ENCODE peak calls at places on chromosomes 6 and 20, in eight cellular contexts. One of them, this sample, is unnamed.

GRCh38 chr6:120198033-120198432 is 848.5 kb upstream of the MAN1A1 start:
- DNase-seq in head of caudate nucleus: no peak
- DNase-seq in AG09319: peak; percentile 2
- DNase-seq in kidney glomerular epithelial cell: no peak
- DNase-seq in HTR-8/SVneo: no peak
- DNase-seq in stimulated activated CD8-positive, alpha-beta memory T cell treated with anti-CD3 and anti-CD28 coated beads, Interleukin-12 subunit alpha, Interleukin-12 subunit beta, amount 100 ng/mL, for 4 hours: no peak
- DNase-seq in AG08395: peak; percentile 4
- DNase-seq in lower leg skin: no peak
- DNase-seq in this sample: no peak

GRCh38 chr20:6740096-6740495 is 27.4 kb upstream of the BMP2 start:
- DNase-seq in head of caudate nucleus: no peak
- DNase-seq in AG09319: no peak
- DNase-seq in kidney glomerular epithelial cell: peak; percentile 21
- DNase-seq in HTR-8/SVneo: no peak
- DNase-seq in stimulated activated CD8-positive, alpha-beta memory T cell treated with anti-CD3 and anti-CD28 coated beads, Interleukin-12 subunit alpha, Interleukin-12 subunit beta, amount 100 ng/mL, for 4 hours: no peak
- DNase-seq in AG08395: no peak
- DNase-seq in lower leg skin: no peak
- DNase-seq in this sample: no peak

GRCh38 chr20:47137231-47137865 is 219.2 kb downstream of the ZMYND8 start:
- DNase-seq in head of caudate nucleus: no peak
- DNase-seq in AG09319: no peak
- DNase-seq in kidney glomerular epithelial cell: no peak
- DNase-seq in HTR-8/SVneo: no peak
- DNase-seq in stimulated activated CD8-positive, alpha-beta memory T cell treated with anti-CD3 and anti-CD28 coated beads, Interleukin-12 subunit alpha, Interleukin-12 subunit beta, amount 100 ng/mL, for 4 hours: no peak
- DNase-seq in AG08395: peak; percentile 61
- DNase-seq in lower leg skin: no peak
- DNase-seq in this sample: no peak

GRCh38 chr6:52417675-52418111 is 2.4 kb upstream of the EFHC1 start:
- DNase-seq in head of caudate nucleus: no peak
- DNase-seq in AG09319: peak; percentile 74
- DNase-seq in kidney glomerular epithelial cell: peak; percentile 14
- DNase-seq in HTR-8/SVneo: no peak
- DNase-seq in stimulated activated CD8-positive, alpha-beta memory T cell treated with anti-CD3 and anti-CD28 coated beads, Interleukin-12 subunit alpha, Interleukin-12 subunit beta, amount 100 ng/mL, for 4 hours: no peak
- DNase-seq in AG08395: peak; percentile 77
- DNase-seq in lower leg skin: no peak
- DNase-seq in this sample: no peak

GRCh38 chr6:136791296-136792065 is 796 bp downstream of the MAP3K5 start:
- DNase-seq in head of caudate nucleus: peak; percentile 55
- DNase-seq in AG09319: peak; percentile 25
- DNase-seq in kidney glomerular epithelial cell: peak; percentile 63
- DNase-seq in HTR-8/SVneo: no peak
- DNase-seq in stimulated activated CD8-positive, alpha-beta memory T cell treated with anti-CD3 and anti-CD28 coated beads, Interleukin-12 subunit alpha, Interleukin-12 subunit beta, amount 100 ng/mL, for 4 hours: peak; percentile 30
- DNase-seq in AG08395: no peak
- DNase-seq in lower leg skin: peak; percentile 93
- DNase-seq in this sample: peak; percentile 90

GRCh38 chr20:12928755-12929401 is 79.9 kb upstream of the SPTLC3 start:
- DNase-seq in head of caudate nucleus: no peak
- DNase-seq in AG09319: no peak
- DNase-seq in kidney glomerular epithelial cell: peak; percentile 90
- DNase-seq in HTR-8/SVneo: no peak
- DNase-seq in stimulated activated CD8-positive, alpha-beta memory T cell treated with anti-CD3 and anti-CD28 coated beads, Interleukin-12 subunit alpha, Interleukin-12 subunit beta, amount 100 ng/mL, for 4 hours: no peak
- DNase-seq in AG08395: peak; percentile 62
- DNase-seq in lower leg skin: no peak
- DNase-seq in this sample: no peak

GRCh38 chr20:19713851-19714716 is 44.0 kb upstream of the RIN2 start:
- DNase-seq in head of caudate nucleus: no peak
- DNase-seq in AG09319: no peak
- DNase-seq in kidney glomerular epithelial cell: no peak
- DNase-seq in HTR-8/SVneo: no peak
- DNase-seq in stimulated activated CD8-positive, alpha-beta memory T cell treated with anti-CD3 and anti-CD28 coated beads, Interleukin-12 subunit alpha, Interleukin-12 subunit beta, amount 100 ng/mL, for 4 hours: no peak
- DNase-seq in AG08395: no peak
- DNase-seq in lower leg skin: peak; percentile 32
- DNase-seq in this sample: no peak

GRCh38 chr6:162251257-162251656 is 476.3 kb downstream of the PRKN start:
- DNase-seq in head of caudate nucleus: no peak
- DNase-seq in AG09319: no peak
- DNase-seq in kidney glomerular epithelial cell: no peak
- DNase-seq in HTR-8/SVneo: no peak
- DNase-seq in stimulated activated CD8-positive, alpha-beta memory T cell treated with anti-CD3 and anti-CD28 coated beads, Interleukin-12 subunit alpha, Interleukin-12 subunit beta, amount 100 ng/mL, for 4 hours: no peak
- DNase-seq in AG08395: no peak
- DNase-seq in lower leg skin: no peak
- DNase-seq in this sample: no peak

GRCh38 chr6:8170245-8170644 is 67.9 kb upstream of the EEF1E1 start:
- DNase-seq in head of caudate nucleus: no peak
- DNase-seq in AG09319: no peak
- DNase-seq in kidney glomerular epithelial cell: no peak
- DNase-seq in HTR-8/SVneo: no peak
- DNase-seq in stimulated activated CD8-positive, alpha-beta memory T cell treated with anti-CD3 and anti-CD28 coated beads, Interleukin-12 subunit alpha, Interleukin-12 subunit beta, amount 100 ng/mL, for 4 hours: no peak
- DNase-seq in AG08395: no peak
- DNase-seq in lower leg skin: no peak
- DNase-seq in this sample: no peak

GRCh38 chr6:46044876-46045617 is 29.4 kb upstream of the CLIC5 start:
- DNase-seq in head of caudate nucleus: no peak
- DNase-seq in AG09319: peak; percentile 8
- DNase-seq in kidney glomerular epithelial cell: peak; percentile 92
- DNase-seq in HTR-8/SVneo: peak; percentile 64
- DNase-seq in stimulated activated CD8-positive, alpha-beta memory T cell treated with anti-CD3 and anti-CD28 coated beads, Interleukin-12 subunit alpha, Interleukin-12 subunit beta, amount 100 ng/mL, for 4 hours: no peak
- DNase-seq in AG08395: peak; percentile 84
- DNase-seq in lower leg skin: no peak
- DNase-seq in this sample: peak; percentile 84

GRCh38 chr20:49615401-49616153 is 47.6 kb upstream of the PTGIS start:
- DNase-seq in head of caudate nucleus: no peak
- DNase-seq in AG09319: no peak
- DNase-seq in kidney glomerular epithelial cell: no peak
- DNase-seq in HTR-8/SVneo: no peak
- DNase-seq in stimulated activated CD8-positive, alpha-beta memory T cell treated with anti-CD3 and anti-CD28 coated beads, Interleukin-12 subunit alpha, Interleukin-12 subunit beta, amount 100 ng/mL, for 4 hours: no peak
- DNase-seq in AG08395: no peak
- DNase-seq in lower leg skin: no peak
- DNase-seq in this sample: peak; percentile 80

GRCh38 chr20:17710379-17711305 is 10.9 kb downstream of the BANF2 start:
- DNase-seq in head of caudate nucleus: no peak
- DNase-seq in AG09319: no peak
- DNase-seq in kidney glomerular epithelial cell: no peak
- DNase-seq in HTR-8/SVneo: no peak
- DNase-seq in stimulated activated CD8-positive, alpha-beta memory T cell treated with anti-CD3 and anti-CD28 coated beads, Interleukin-12 subunit alpha, Interleukin-12 subunit beta, amount 100 ng/mL, for 4 hours: no peak
- DNase-seq in AG08395: no peak
- DNase-seq in lower leg skin: no peak
- DNase-seq in this sample: no peak

GRCh38 chr6:100281471-100281878 is 183.2 kb downstream of the SIM1 start:
- DNase-seq in head of caudate nucleus: no peak
- DNase-seq in AG09319: no peak
- DNase-seq in kidney glomerular epithelial cell: no peak
- DNase-seq in HTR-8/SVneo: no peak
- DNase-seq in stimulated activated CD8-positive, alpha-beta memory T cell treated with anti-CD3 and anti-CD28 coated beads, Interleukin-12 subunit alpha, Interleukin-12 subunit beta, amount 100 ng/mL, for 4 hours: no peak
- DNase-seq in AG08395: no peak
- DNase-seq in lower leg skin: no peak
- DNase-seq in this sample: peak; percentile 45

GRCh38 chr6:48032156-48032555 is 78.8 kb downstream of the PTCHD4 start:
- DNase-seq in head of caudate nucleus: no peak
- DNase-seq in AG09319: no peak
- DNase-seq in kidney glomerular epithelial cell: peak; percentile 27
- DNase-seq in HTR-8/SVneo: no peak
- DNase-seq in stimulated activated CD8-positive, alpha-beta memory T cell treated with anti-CD3 and anti-CD28 coated beads, Interleukin-12 subunit alpha, Interleukin-12 subunit beta, amount 100 ng/mL, for 4 hours: no peak
- DNase-seq in AG08395: peak; percentile 3
- DNase-seq in lower leg skin: no peak
- DNase-seq in this sample: no peak

GRCh38 chr6:101689695-101690094 is 296.2 kb downstream of the GRIK2 start:
- DNase-seq in head of caudate nucleus: no peak
- DNase-seq in AG09319: no peak
- DNase-seq in kidney glomerular epithelial cell: no peak
- DNase-seq in HTR-8/SVneo: no peak
- DNase-seq in stimulated activated CD8-positive, alpha-beta memory T cell treated with anti-CD3 and anti-CD28 coated beads, Interleukin-12 subunit alpha, Interleukin-12 subunit beta, amount 100 ng/mL, for 4 hours: no peak
- DNase-seq in AG08395: no peak
- DNase-seq in lower leg skin: no peak
- DNase-seq in this sample: no peak

GRCh38 chr20:49483706-49484101 is 1.2 kb upstream of the KCNB1 start:
- DNase-seq in head of caudate nucleus: no peak
- DNase-seq in AG09319: no peak
- DNase-seq in kidney glomerular epithelial cell: no peak
- DNase-seq in HTR-8/SVneo: no peak
- DNase-seq in stimulated activated CD8-positive, alpha-beta memory T cell treated with anti-CD3 and anti-CD28 coated beads, Interleukin-12 subunit alpha, Interleukin-12 subunit beta, amount 100 ng/mL, for 4 hours: no peak
- DNase-seq in AG08395: no peak
- DNase-seq in lower leg skin: no peak
- DNase-seq in this sample: no peak

GRCh38 chr20:36573798-36574277 is 441 bp downstream of the TGIF2 start:
- DNase-seq in head of caudate nucleus: peak; percentile 51
- DNase-seq in AG09319: no peak
- DNase-seq in kidney glomerular epithelial cell: no peak
- DNase-seq in HTR-8/SVneo: no peak
- DNase-seq in stimulated activated CD8-positive, alpha-beta memory T cell treated with anti-CD3 and anti-CD28 coated beads, Interleukin-12 subunit alpha, Interleukin-12 subunit beta, amount 100 ng/mL, for 4 hours: peak; percentile 23
- DNase-seq in AG08395: no peak
- DNase-seq in lower leg skin: peak; percentile 90
- DNase-seq in this sample: no peak

GRCh38 chr20:37343212-37343993 is 2.5 kb upstream of the SRC start:
- DNase-seq in head of caudate nucleus: no peak
- DNase-seq in AG09319: no peak
- DNase-seq in kidney glomerular epithelial cell: no peak
- DNase-seq in HTR-8/SVneo: no peak
- DNase-seq in stimulated activated CD8-positive, alpha-beta memory T cell treated with anti-CD3 and anti-CD28 coated beads, Interleukin-12 subunit alpha, Interleukin-12 subunit beta, amount 100 ng/mL, for 4 hours: no peak
- DNase-seq in AG08395: no peak
- DNase-seq in lower leg skin: peak; percentile 85
- DNase-seq in this sample: peak; percentile 63

GRCh38 chr6:45647341-45648138 is 269.8 kb upstream of the SUPT3H start:
- DNase-seq in head of caudate nucleus: no peak
- DNase-seq in AG09319: no peak
- DNase-seq in kidney glomerular epithelial cell: no peak
- DNase-seq in HTR-8/SVneo: no peak
- DNase-seq in stimulated activated CD8-positive, alpha-beta memory T cell treated with anti-CD3 and anti-CD28 coated beads, Interleukin-12 subunit alpha, Interleukin-12 subunit beta, amount 100 ng/mL, for 4 hours: no peak
- DNase-seq in AG08395: no peak
- DNase-seq in lower leg skin: no peak
- DNase-seq in this sample: no peak

GRCh38 chr6:17099401-17100059 is 2.3 kb upstream of the STMND1 start:
- DNase-seq in head of caudate nucleus: no peak
- DNase-seq in AG09319: no peak
- DNase-seq in kidney glomerular epithelial cell: no peak
- DNase-seq in HTR-8/SVneo: no peak
- DNase-seq in stimulated activated CD8-positive, alpha-beta memory T cell treated with anti-CD3 and anti-CD28 coated beads, Interleukin-12 subunit alpha, Interleukin-12 subunit beta, amount 100 ng/mL, for 4 hours: no peak
- DNase-seq in AG08395: no peak
- DNase-seq in lower leg skin: no peak
- DNase-seq in this sample: no peak

GRCh38 chr6:154411076-154411475 is 54.5 kb upstream of the IPCEF1 start:
- DNase-seq in head of caudate nucleus: no peak
- DNase-seq in AG09319: no peak
- DNase-seq in kidney glomerular epithelial cell: no peak
- DNase-seq in HTR-8/SVneo: no peak
- DNase-seq in stimulated activated CD8-positive, alpha-beta memory T cell treated with anti-CD3 and anti-CD28 coated beads, Interleukin-12 subunit alpha, Interleukin-12 subunit beta, amount 100 ng/mL, for 4 hours: no peak
- DNase-seq in AG08395: no peak
- DNase-seq in lower leg skin: no peak
- DNase-seq in this sample: no peak

GRCh38 chr6:111610548-111611172 is 5.0 kb upstream of the TRAF3IP2 start:
- DNase-seq in head of caudate nucleus: no peak
- DNase-seq in AG09319: no peak
- DNase-seq in kidney glomerular epithelial cell: no peak
- DNase-seq in HTR-8/SVneo: no peak
- DNase-seq in stimulated activated CD8-positive, alpha-beta memory T cell treated with anti-CD3 and anti-CD28 coated beads, Interleukin-12 subunit alpha, Interleukin-12 subunit beta, amount 100 ng/mL, for 4 hours: no peak
- DNase-seq in AG08395: no peak
- DNase-seq in lower leg skin: no peak
- DNase-seq in this sample: peak; percentile 28

GRCh38 chr6:30490031-30490876 is 945 bp downstream of the HLA-E start:
- DNase-seq in head of caudate nucleus: peak; percentile 37
- DNase-seq in AG09319: no peak
- DNase-seq in kidney glomerular epithelial cell: peak; percentile 23
- DNase-seq in HTR-8/SVneo: peak; percentile 76
- DNase-seq in stimulated activated CD8-positive, alpha-beta memory T cell treated with anti-CD3 and anti-CD28 coated beads, Interleukin-12 subunit alpha, Interleukin-12 subunit beta, amount 100 ng/mL, for 4 hours: peak; percentile 78
- DNase-seq in AG08395: peak; percentile 85
- DNase-seq in lower leg skin: peak; percentile 95
- DNase-seq in this sample: peak; percentile 68

GRCh38 chr20:52103469-52103910 is 88.1 kb downstream of the ZFP64 start:
- DNase-seq in head of caudate nucleus: no peak
- DNase-seq in AG09319: no peak
- DNase-seq in kidney glomerular epithelial cell: peak; percentile 19
- DNase-seq in HTR-8/SVneo: peak; percentile 83
- DNase-seq in stimulated activated CD8-positive, alpha-beta memory T cell treated with anti-CD3 and anti-CD28 coated beads, Interleukin-12 subunit alpha, Interleukin-12 subunit beta, amount 100 ng/mL, for 4 hours: no peak
- DNase-seq in AG08395: no peak
- DNase-seq in lower leg skin: no peak
- DNase-seq in this sample: no peak

GRCh38 chr6:56803594-56803993 is 151.3 kb upstream of the BEND6 start:
- DNase-seq in head of caudate nucleus: no peak
- DNase-seq in AG09319: peak; percentile 40
- DNase-seq in kidney glomerular epithelial cell: no peak
- DNase-seq in HTR-8/SVneo: no peak
- DNase-seq in stimulated activated CD8-positive, alpha-beta memory T cell treated with anti-CD3 and anti-CD28 coated beads, Interleukin-12 subunit alpha, Interleukin-12 subunit beta, amount 100 ng/mL, for 4 hours: no peak
- DNase-seq in AG08395: peak; percentile 39
- DNase-seq in lower leg skin: no peak
- DNase-seq in this sample: no peak

GRCh38 chr6:123518441-123519190 is 118.1 kb downstream of the TRDN start:
- DNase-seq in head of caudate nucleus: no peak
- DNase-seq in AG09319: no peak
- DNase-seq in kidney glomerular epithelial cell: no peak
- DNase-seq in HTR-8/SVneo: no peak
- DNase-seq in stimulated activated CD8-positive, alpha-beta memory T cell treated with anti-CD3 and anti-CD28 coated beads, Interleukin-12 subunit alpha, Interleukin-12 subunit beta, amount 100 ng/mL, for 4 hours: no peak
- DNase-seq in AG08395: no peak
- DNase-seq in lower leg skin: no peak
- DNase-seq in this sample: no peak

GRCh38 chr20:63574156-63574828 is at the start of gene HELZ2:
- DNase-seq in head of caudate nucleus: no peak
- DNase-seq in AG09319: no peak
- DNase-seq in kidney glomerular epithelial cell: peak; percentile 2
- DNase-seq in HTR-8/SVneo: peak; percentile 98
- DNase-seq in stimulated activated CD8-positive, alpha-beta memory T cell treated with anti-CD3 and anti-CD28 coated beads, Interleukin-12 subunit alpha, Interleukin-12 subunit beta, amount 100 ng/mL, for 4 hours: peak; percentile 52
- DNase-seq in AG08395: peak; percentile 86
- DNase-seq in lower leg skin: peak; percentile 97
- DNase-seq in this sample: peak; percentile 68

GRCh38 chr6:20217900-20218299 is 5.6 kb upstream of the MBOAT1 start:
- DNase-seq in head of caudate nucleus: no peak
- DNase-seq in AG09319: no peak
- DNase-seq in kidney glomerular epithelial cell: no peak
- DNase-seq in HTR-8/SVneo: no peak
- DNase-seq in stimulated activated CD8-positive, alpha-beta memory T cell treated with anti-CD3 and anti-CD28 coated beads, Interleukin-12 subunit alpha, Interleukin-12 subunit beta, amount 100 ng/mL, for 4 hours: no peak
- DNase-seq in AG08395: no peak
- DNase-seq in lower leg skin: no peak
- DNase-seq in this sample: peak; percentile 38

GRCh38 chr6:52363222-52363867 is 1.4 kb downstream of the PAQR8 start:
- DNase-seq in head of caudate nucleus: no peak
- DNase-seq in AG09319: no peak
- DNase-seq in kidney glomerular epithelial cell: no peak
- DNase-seq in HTR-8/SVneo: peak; percentile 17
- DNase-seq in stimulated activated CD8-positive, alpha-beta memory T cell treated with anti-CD3 and anti-CD28 coated beads, Interleukin-12 subunit alpha, Interleukin-12 subunit beta, amount 100 ng/mL, for 4 hours: no peak
- DNase-seq in AG08395: no peak
- DNase-seq in lower leg skin: no peak
- DNase-seq in this sample: no peak

GRCh38 chr6:123803862-123804681 is at the start of gene NKAIN2:
- DNase-seq in head of caudate nucleus: peak; percentile 75
- DNase-seq in AG09319: no peak
- DNase-seq in kidney glomerular epithelial cell: no peak
- DNase-seq in HTR-8/SVneo: no peak
- DNase-seq in stimulated activated CD8-positive, alpha-beta memory T cell treated with anti-CD3 and anti-CD28 coated beads, Interleukin-12 subunit alpha, Interleukin-12 subunit beta, amount 100 ng/mL, for 4 hours: no peak
- DNase-seq in AG08395: no peak
- DNase-seq in lower leg skin: no peak
- DNase-seq in this sample: no peak

GRCh38 chr6:168072730-168073129 is 6.3 kb downstream of the FRMD1 start:
- DNase-seq in head of caudate nucleus: no peak
- DNase-seq in AG09319: no peak
- DNase-seq in kidney glomerular epithelial cell: no peak
- DNase-seq in HTR-8/SVneo: no peak
- DNase-seq in stimulated activated CD8-positive, alpha-beta memory T cell treated with anti-CD3 and anti-CD28 coated beads, Interleukin-12 subunit alpha, Interleukin-12 subunit beta, amount 100 ng/mL, for 4 hours: no peak
- DNase-seq in AG08395: no peak
- DNase-seq in lower leg skin: no peak
- DNase-seq in this sample: no peak

GRCh38 chr6:50922579-50923525 is 104.2 kb downstream of the TFAP2B start:
- DNase-seq in head of caudate nucleus: no peak
- DNase-seq in AG09319: no peak
- DNase-seq in kidney glomerular epithelial cell: no peak
- DNase-seq in HTR-8/SVneo: no peak
- DNase-seq in stimulated activated CD8-positive, alpha-beta memory T cell treated with anti-CD3 and anti-CD28 coated beads, Interleukin-12 subunit alpha, Interleukin-12 subunit beta, amount 100 ng/mL, for 4 hours: no peak
- DNase-seq in AG08395: no peak
- DNase-seq in lower leg skin: no peak
- DNase-seq in this sample: no peak

GRCh38 chr6:53347250-53347920 is 1.4 kb downstream of the ELOVL5 start:
- DNase-seq in head of caudate nucleus: no peak
- DNase-seq in AG09319: no peak
- DNase-seq in kidney glomerular epithelial cell: peak; percentile 29
- DNase-seq in HTR-8/SVneo: no peak
- DNase-seq in stimulated activated CD8-positive, alpha-beta memory T cell treated with anti-CD3 and anti-CD28 coated beads, Interleukin-12 subunit alpha, Interleukin-12 subunit beta, amount 100 ng/mL, for 4 hours: no peak
- DNase-seq in AG08395: no peak
- DNase-seq in lower leg skin: no peak
- DNase-seq in this sample: no peak

GRCh38 chr20:44941292-44941691 is 18.9 kb downstream of the TOMM34 start:
- DNase-seq in head of caudate nucleus: no peak
- DNase-seq in AG09319: no peak
- DNase-seq in kidney glomerular epithelial cell: no peak
- DNase-seq in HTR-8/SVneo: no peak
- DNase-seq in stimulated activated CD8-positive, alpha-beta memory T cell treated with anti-CD3 and anti-CD28 coated beads, Interleukin-12 subunit alpha, Interleukin-12 subunit beta, amount 100 ng/mL, for 4 hours: no peak
- DNase-seq in AG08395: no peak
- DNase-seq in lower leg skin: no peak
- DNase-seq in this sample: no peak